ENCODE peak calls at places on chromosomes 1 and 21, in ten cellular contexts. F, O, M, G, Y, C, K, E, B and V are unnamed samples. For H3K4me1, the result is how much of the 10 kb centered on the place peaks cover.

GRCh38 chr1:16617101-16617727 is 3.9 kb upstream of the NBPF1 start:
- DNase-seq in F (peak), O (no peak), M (no peak), G (no peak), Y (no peak), C (no peak), K (peak), E (no peak), B (no peak), V (no peak)

GRCh38 chr1:91428182-91428798 is 23.7 kb upstream of the HFM1 start:
- DNase-seq in F (peak), O (peak), M (no peak), G (no peak), Y (no peak), C (no peak), K (no peak), E (no peak), B (no peak), V (no peak)

GRCh38 chr1:158719664-158720063 is 856 bp downstream of the OR6K3 start:
- DNase-seq in F (no peak), O (no peak), M (no peak), G (no peak), Y (no peak), C (no peak), K (no peak), E (no peak), B (no peak), V (no peak)

GRCh38 chr1:109620396-109620817 is 770 bp downstream of the AMPD2 start:
- DNase-seq in F (peak), O (peak), M (no peak), G (no peak), Y (peak), C (no peak), K (peak), E (no peak), B (peak), V (no peak)

GRCh38 chr1:171984850-171985485 is 143.7 kb downstream of the DNM3 start:
- DNase-seq in F (peak), O (peak), M (no peak), G (peak), Y (peak), C (peak), K (no peak), E (peak), B (peak), V (no peak)

GRCh38 chr1:170685166-170685565 is 21.2 kb downstream of the PRRX1 start:
- DNase-seq in F (no peak), O (peak), M (no peak), G (no peak), Y (no peak), C (no peak), K (no peak), E (no peak), B (no peak), V (no peak)

GRCh38 chr1:110682898-110683297 is 8.2 kb upstream of the KCNA3 start:
- DNase-seq in F (no peak), O (no peak), M (no peak), G (no peak), Y (no peak), C (no peak), K (no peak), E (no peak), B (no peak), V (no peak)

GRCh38 chr1:153577138-153577537 is 11.5 kb upstream of the S100A2 start:
- DNase-seq in F (no peak), O (no peak), M (no peak), G (no peak), Y (no peak), C (no peak), K (no peak), E (no peak), B (no peak), V (no peak)

GRCh38 chr1:20732071-20732587 is 374 bp downstream of the SH2D5 start:
- DNase-seq in F (peak), O (peak), M (peak), G (peak), Y (peak), C (peak), K (peak), E (peak), B (peak), V (peak)

GRCh38 chr1:17649371-17650106 is 105.6 kb upstream of the ACTL8 start:
- DNase-seq in F (no peak), O (no peak), M (no peak), G (no peak), Y (no peak), C (no peak), K (no peak), E (no peak), B (no peak), V (no peak)

GRCh38 chr1:180397190-180397589 is 105.2 kb downstream of the ACBD6 start:
- DNase-seq in F (no peak), O (peak), M (no peak), G (no peak), Y (no peak), C (no peak), K (no peak), E (no peak), B (no peak), V (no peak)

GRCh38 chr1:31661856-31662255 is 17.2 kb upstream of the PEF1 start:
- DNase-seq in F (no peak), O (no peak), M (no peak), G (no peak), Y (no peak), C (no peak), K (no peak), E (no peak), B (no peak), V (no peak)

GRCh38 chr1:215599418-215599817 is 32.3 kb downstream of the KCTD3 start:
- DNase-seq in F (no peak), O (peak), M (no peak), G (no peak), Y (no peak), C (no peak), K (no peak), E (no peak), B (no peak), V (no peak)

GRCh38 chr1:14190508-14190907 is 408.0 kb upstream of the KAZN start:
- DNase-seq in F (no peak), O (no peak), M (no peak), G (no peak), Y (peak), C (no peak), K (no peak), E (no peak), B (no peak), V (no peak)

GRCh38 chr1:12513176-12513575 is 104.8 kb downstream of the DHRS3 start:
- DNase-seq in F (no peak), O (no peak), M (no peak), G (no peak), Y (no peak), C (no peak), K (no peak), E (no peak), B (no peak), V (no peak)

GRCh38 chr21:41361053-41361785 is 608 bp upstream of the MX2 start:
- DNase-seq in F (no peak), O (peak), M (no peak), G (no peak), Y (no peak), C (no peak), K (no peak), E (no peak), B (no peak), V (no peak)

GRCh38 chr1:24415910-24416665 is 486 bp downstream of the NIPAL3 start:
- DNase-seq in F (peak), O (peak), M (peak), G (peak), Y (peak), C (peak), K (peak), E (no peak), B (peak), V (peak)

GRCh38 chr1:30523055-30524020 is 200.0 kb downstream of the MATN1 start:
- DNase-seq in F (no peak), O (peak), M (no peak), G (no peak), Y (peak), C (no peak), K (no peak), E (no peak), B (no peak), V (no peak)

GRCh38 chr1:92583821-92584760 is 97.4 kb upstream of the GFI1 start:
- DNase-seq in F (no peak), O (peak), M (no peak), G (peak), Y (peak), C (no peak), K (no peak), E (peak), B (no peak), V (peak)

GRCh38 chr21:45747802-45748445 is 104.4 kb downstream of the PCBP3 start:
- DNase-seq in F (no peak), O (peak), M (no peak), G (no peak), Y (peak), C (no peak), K (no peak), E (no peak), B (no peak), V (no peak)

GRCh38 chr1:190067592-190067991 is 410.1 kb downstream of the BRINP3 start:
- DNase-seq in F (no peak), O (peak), M (no peak), G (no peak), Y (peak), C (no peak), K (no peak), E (no peak), B (no peak), V (no peak)

GRCh38 chr1:211928222-211928856 is 97.8 kb upstream of the LPGAT1 start:
- DNase-seq in F (no peak), O (no peak), M (no peak), G (no peak), Y (peak), C (no peak), K (peak), E (no peak), B (no peak), V (no peak)

GRCh38 chr1:6006882-6007281 is 14.7 kb upstream of the NPHP4 start:
- DNase-seq in F (no peak), O (no peak), M (peak), G (no peak), Y (no peak), C (no peak), K (no peak), E (no peak), B (no peak), V (no peak)

GRCh38 chr1:218025454-218025853 is 259.6 kb upstream of the RRP15 start:
- DNase-seq in F (no peak), O (no peak), M (no peak), G (no peak), Y (peak), C (no peak), K (no peak), E (no peak), B (no peak), V (no peak)

GRCh38 chr1:92951141-92951582 is 10.1 kb downstream of the DIPK1A start:
- DNase-seq in F (no peak), O (peak), M (no peak), G (peak), Y (peak), C (peak), K (peak), E (peak), B (peak), V (peak)

GRCh38 chr1:160834945-160835565 is 27.6 kb downstream of the CD244 start:
- DNase-seq in F (peak), O (peak), M (no peak), G (peak), Y (peak), C (peak), K (no peak), E (peak), B (peak), V (peak)

GRCh38 chr1:53125122-53125521 is 17.3 kb downstream of the SLC1A7 start:
- DNase-seq in F (no peak), O (no peak), M (no peak), G (no peak), Y (no peak), C (no peak), K (no peak), E (no peak), B (no peak), V (no peak)

GRCh38 chr1:67191668-67192520 is 25.6 kb downstream of the IL23R start:
- DNase-seq in F (no peak), O (peak), M (no peak), G (no peak), Y (peak), C (no peak), K (no peak), E (no peak), B (no peak), V (no peak)

GRCh38 chr1:231508941-231509340 is 19.5 kb upstream of the TSNAX start:
- DNase-seq in F (peak), O (no peak), M (no peak), G (no peak), Y (no peak), C (no peak), K (no peak), E (no peak), B (no peak), V (no peak)

GRCh38 chr1:32774950-32775634 is 42.1 kb downstream of the YARS1 start:
- DNase-seq in F (no peak), O (peak), M (no peak), G (no peak), Y (peak), C (no peak), K (no peak), E (no peak), B (peak), V (no peak)

GRCh38 chr1:89971600-89971999 is 23.3 kb upstream of the ZNF326 start:
- DNase-seq in F (no peak), O (no peak), M (no peak), G (no peak), Y (peak), C (no peak), K (no peak), E (no peak), B (no peak), V (no peak)

GRCh38 chr1:51627672-51628071 is 10.8 kb downstream of the OSBPL9 start:
- DNase-seq in F (peak), O (peak), M (no peak), G (no peak), Y (peak), C (peak), K (no peak), E (peak), B (no peak), V (peak)

GRCh38 chr1:21257431-21258135 is 32.7 kb downstream of the ECE1 start:
- DNase-seq in F (no peak), O (no peak), M (no peak), G (no peak), Y (no peak), C (no peak), K (no peak), E (no peak), B (no peak), V (no peak)

GRCh38 chr1:65278344-65279091 is 30.8 kb upstream of the DNAJC6 start:
- DNase-seq in F (peak), O (peak), M (no peak), G (no peak), Y (no peak), C (no peak), K (no peak), E (no peak), B (no peak), V (no peak)

GRCh38 chr1:51482881-51483280 is 36.2 kb downstream of the EPS15 start:
- DNase-seq in F (no peak), O (no peak), M (no peak), G (no peak), Y (no peak), C (no peak), K (no peak), E (no peak), B (no peak), V (no peak)

GRCh38 chr1:54167422-54168139 is 14.8 kb upstream of the CDCP2 start:
- DNase-seq in F (no peak), O (no peak), M (no peak), G (no peak), Y (peak), C (no peak), K (no peak), E (no peak), B (no peak), V (no peak)

GRCh38 chr1:160325252-160325651 is 17.8 kb downstream of the COPA start:
- DNase-seq in F (no peak), O (no peak), M (no peak), G (no peak), Y (no peak), C (no peak), K (no peak), E (no peak), B (no peak), V (no peak)

GRCh38 chr1:18949689-18950414 is 6.6 kb downstream of the IFFO2 start:
- DNase-seq in F (peak), O (peak), M (no peak), G (peak), Y (no peak), C (no peak), K (no peak), E (no peak), B (no peak), V (no peak)

GRCh38 chr1:18946550-18947381 is 9.7 kb downstream of the IFFO2 start:
- DNase-seq in F (no peak), O (no peak), M (no peak), G (no peak), Y (no peak), C (no peak), K (no peak), E (no peak), B (no peak), V (no peak)

GRCh38 chr1:18948913-18949688 is 7.4 kb downstream of the IFFO2 start:
- DNase-seq in F (peak), O (peak), M (peak), G (no peak), Y (no peak), C (no peak), K (peak), E (no peak), B (peak), V (no peak)

GRCh38 chr1:18947570-18947969 is 8.9 kb downstream of the IFFO2 start:
- DNase-seq in F (no peak), O (no peak), M (no peak), G (no peak), Y (no peak), C (no peak), K (no peak), E (no peak), B (no peak), V (no peak)

DNA sequence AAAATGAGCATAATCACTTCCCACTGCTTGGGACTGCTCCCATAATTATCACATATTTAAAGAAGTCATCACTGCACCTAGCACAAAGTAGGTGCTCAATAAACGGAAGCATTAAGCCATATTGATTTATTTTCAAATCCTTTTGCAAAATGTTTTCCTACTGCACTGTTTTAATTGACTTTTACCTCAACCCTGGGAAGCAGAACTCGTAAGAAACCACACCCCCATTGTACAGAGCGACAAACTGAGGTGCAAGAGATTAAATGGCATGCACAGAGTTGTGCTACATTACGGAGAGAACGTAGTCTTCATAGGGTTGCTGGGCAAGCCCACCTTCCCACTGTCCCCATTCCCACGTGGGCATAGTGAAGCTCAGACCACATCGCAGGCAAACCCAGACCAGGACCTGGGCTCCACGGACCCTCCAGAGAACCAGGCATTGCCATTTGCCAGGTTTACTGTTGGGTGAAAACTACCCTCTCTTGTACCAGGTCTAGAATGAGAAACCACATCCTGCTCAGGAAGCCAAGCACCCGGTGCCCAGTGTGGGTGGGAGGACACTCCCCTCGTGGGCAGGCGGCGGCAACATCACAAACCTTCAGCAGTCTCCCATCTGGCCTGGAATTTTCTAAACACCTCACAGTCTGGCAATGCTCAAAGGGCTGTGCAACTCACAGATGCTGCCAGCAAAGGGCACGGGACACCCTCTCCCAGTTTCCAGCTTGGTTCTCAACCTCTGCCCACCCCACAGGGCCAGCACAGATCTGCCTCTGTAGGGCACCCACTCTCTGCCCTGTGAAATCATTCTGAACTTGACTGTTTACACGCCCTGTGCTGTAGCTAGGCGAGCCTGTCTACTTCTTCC is 8.2 kb downstream of the IFFO2 start:
- DNase-seq in F (no peak), O (peak), M (no peak), G (peak), Y (peak), C (no peak), K (no peak), E (peak), B (no peak), V (peak)
- H3K4me1 ChIP-seq in F (under half), O (under half), M (half or more), G (half or more), Y (under half), C (under half), K (under half), E (half or more), B (half or more), V (half or more)

GRCh38 chr1:200029624-200030074 is 2.1 kb downstream of the NR5A2 start:
- DNase-seq in F (no peak), O (no peak), M (no peak), G (no peak), Y (peak), C (no peak), K (no peak), E (no peak), B (no peak), V (no peak)
- H3K27ac ChIP-seq in F (no peak), O (no peak), M (no peak), G (no peak), Y (no peak), C (no peak), K (peak), E (no peak), B (peak), V (no peak)

GRCh38 chr1:151061704-151062103 is 1.5 kb downstream of the MLLT11 start:
- DNase-seq in F (no peak), O (no peak), M (no peak), G (no peak), Y (no peak), C (no peak), K (no peak), E (no peak), B (no peak), V (no peak)

GRCh38 chr1:151059342-151060240 is at the start of gene CDC42SE1:
- DNase-seq in F (peak), O (peak), M (peak), G (peak), Y (peak), C (peak), K (peak), E (peak), B (peak), V (peak)

GRCh38 chr1:151058682-151059341 is 610 bp downstream of the CDC42SE1 start:
- DNase-seq in F (peak), O (peak), M (no peak), G (peak), Y (peak), C (peak), K (peak), E (no peak), B (peak), V (peak)

GRCh38 chr1:151061012-151061401 is 810 bp downstream of the MLLT11 start:
- DNase-seq in F (peak), O (no peak), M (no peak), G (no peak), Y (peak), C (peak), K (no peak), E (no peak), B (no peak), V (no peak)

GRCh38 chr1:151060241-151061011 is at the start of gene MLLT11:
- DNase-seq in F (peak), O (peak), M (peak), G (peak), Y (peak), C (peak), K (peak), E (no peak), B (peak), V (no peak)
- H3K4me3 ChIP-seq in F (peak), O (peak), M (peak), G (peak), Y (peak), C (peak), K (peak), E (peak), B (peak), V (peak)

DNA sequence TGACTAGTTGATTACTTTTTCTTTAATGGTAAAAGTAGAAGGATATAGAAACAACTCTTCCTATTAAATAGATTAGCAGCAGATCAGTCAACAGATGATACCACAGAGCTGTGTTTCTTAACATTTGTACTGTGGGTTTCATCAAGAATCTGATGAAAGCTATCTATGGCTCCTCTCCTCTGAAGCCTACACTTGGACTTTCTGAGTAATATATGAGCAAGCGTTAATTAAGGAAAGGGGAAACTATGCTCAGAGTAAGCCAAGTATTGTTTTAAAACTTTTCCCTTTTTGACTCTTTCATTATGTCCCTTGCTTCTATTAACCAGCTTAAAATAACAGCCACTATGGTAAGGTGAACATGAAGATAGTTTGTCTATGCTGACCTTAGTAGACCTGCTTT is 10.8 kb downstream of the ARID4B start:
- DNase-seq in F (no peak), O (no peak), M (no peak), G (no peak), Y (no peak), C (no peak), K (no peak), E (no peak), B (no peak), V (no peak)
- H3K4me1 ChIP-seq in F (under half), O (under half), M (under half), G (half or more), Y (under half), C (under half), K (under half), E (under half), B (under half), V (half or more)